ENCODE peak calls at places on chromosomes 6 and 20, in four cellular contexts. S, W, N and I are unnamed samples.

GRCh38 chr6:90461367-90461766 is 125.5 kb downstream of the MAP3K7 start:
- DNase-seq in N (no peak), S (no peak), W (no peak), I (no peak)

GRCh38 chr6:119950681-119951080 is 601.1 kb upstream of the MAN1A1 start:
- DNase-seq in N (no peak), W (no peak), S (no peak), I (no peak)

GRCh38 chr20:5844063-5844681 is 94.0 kb downstream of the SHLD1 start:
- DNase-seq in N (peak), W (no peak), S (peak), I (no peak)

GRCh38 chr6:119284861-119285521 is 64.6 kb downstream of the MAN1A1 start:
- DNase-seq in N (no peak), W (no peak), S (no peak), I (no peak)

GRCh38 chr6:17640477-17640917 is 40.4 kb downstream of the FAM8A1 start:
- DNase-seq in S (peak), N (no peak), W (no peak), I (no peak)

GRCh38 chr6:112398686-112399085 is 51.6 kb downstream of the RFPL4B start:
- DNase-seq in W (no peak), N (no peak), S (no peak), I (no peak)

GRCh38 chr6:14066782-14067406 is 50.7 kb upstream of the CD83 start:
- DNase-seq in W (peak), N (no peak), S (peak), I (peak)

GRCh38 chr6:11298651-11299420 is 66.4 kb upstream of the NEDD9 start:
- DNase-seq in S (no peak), W (no peak), N (no peak), I (no peak)

GRCh38 chr20:63534831-63535651 is 2.1 kb downstream of the PTK6 start:
- DNase-seq in W (no peak), S (no peak), N (no peak), I (no peak)

GRCh38 chr6:4180653-4181255 is 45.4 kb upstream of the ECI2 start:
- DNase-seq in W (no peak), N (no peak), S (peak), I (no peak)

GRCh38 chr6:148768646-148769270 is 21.9 kb downstream of the UST start:
- DNase-seq in W (no peak), N (no peak), S (no peak), I (no peak)

GRCh38 chr20:47360489-47361267 is 4.2 kb upstream of the ZMYND8 start:
- DNase-seq in W (peak), S (peak), N (no peak), I (peak)

GRCh38 chr20:7744411-7744810 is 195.8 kb downstream of the HAO1 start:
- DNase-seq in N (no peak), S (peak), W (no peak), I (no peak)

GRCh38 chr20:31817461-31817860 is 1.7 kb upstream of the MYLK2 start:
- DNase-seq in W (no peak), S (no peak), N (no peak), I (no peak)

GRCh38 chr20:46959081-46959692 is 64.5 kb downstream of the EYA2 start:
- DNase-seq in S (peak), W (no peak), N (no peak), I (no peak)

GRCh38 chr6:128000363-128000762 is 99.5 kb upstream of the THEMIS start:
- DNase-seq in N (no peak), W (no peak), S (no peak), I (no peak)

GRCh38 chr6:141426400-141426980 is 706.2 kb upstream of the GJE1 start:
- DNase-seq in N (no peak), S (no peak), W (no peak), I (no peak)

GRCh38 chr6:158697798-158698197 is 47.9 kb downstream of the SYTL3 start:
- DNase-seq in N (no peak), W (no peak), S (no peak), I (no peak)

GRCh38 chr6:56959094-56959493 is 4.2 kb downstream of the BEND6 start:
- DNase-seq in S (no peak), N (no peak), W (no peak), I (no peak)